ENCODE peak calls at places on chromosome 12, in four cellular contexts. A, U, J and V are unnamed samples.

GRCh38 chr12:53532524-53533445 is 25.5 kb upstream of the NPFF start:
- DNase-seq in J (no peak), U (no peak), A (no peak), V (no peak)

GRCh38 chr12:76890407-76891143 is 11.8 kb upstream of the CSRP2 start:
- DNase-seq in J (peak), U (no peak), A (peak), V (no peak)

GRCh38 chr12:15001733-15002471 is 29.1 kb downstream of the PDE6H start:
- DNase-seq in U (peak), A (no peak), J (peak), V (no peak)

GRCh38 chr12:120639771-120640721 is at the start of gene CABP1:
- DNase-seq in U (peak), J (no peak), A (no peak), V (peak)

GRCh38 chr12:99444859-99445316 is 202.7 kb upstream of the GARIN6 start:
- DNase-seq in A (peak), J (peak), U (no peak), V (no peak)

GRCh38 chr12:106239241-106239950 is 8.4 kb downstream of the CKAP4 start:
- DNase-seq in A (no peak), J (no peak), U (no peak), V (no peak)

GRCh38 chr12:55694651-55695050 is 13.1 kb downstream of the ITGA7 start:
- DNase-seq in A (no peak), U (no peak), J (no peak), V (no peak)

GRCh38 chr12:21656931-21657335 is 709 bp downstream of the LDHB start:
- DNase-seq in J (peak), A (peak), U (peak), V (peak)

GRCh38 chr12:15688202-15688736 is 100.9 kb downstream of the EPS8 start:
- DNase-seq in J (no peak), U (no peak), A (no peak), V (no peak)

DNA sequence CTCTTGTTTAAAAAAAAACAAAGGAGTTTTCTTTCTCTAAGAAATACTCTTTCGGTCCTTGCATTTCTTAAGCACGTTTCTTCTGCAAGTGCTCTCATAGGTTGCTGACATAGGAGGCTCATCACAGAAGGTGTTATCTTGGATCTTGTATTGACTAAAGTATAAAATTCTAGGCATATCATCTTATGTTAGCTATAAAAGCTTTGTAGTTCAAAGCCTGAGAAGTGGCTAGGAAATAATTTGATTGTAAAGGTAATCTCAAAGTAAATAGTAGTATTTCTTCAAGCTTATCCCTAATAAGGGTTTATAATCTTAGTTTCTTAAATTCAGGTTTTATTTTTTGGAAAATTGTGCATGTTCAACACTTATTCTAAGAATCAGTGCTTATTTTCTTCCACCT is 778.9 kb downstream of the TMTC2 start:
- DNase-seq in U (peak), J (no peak), A (no peak), V (no peak)
- H2AFZ ChIP-seq in U (peak), J (no peak), A (peak), V (no peak)

GRCh38 chr12:16914853-16915252 is 308.9 kb upstream of the LMO3 start:
- DNase-seq in J (no peak), U (no peak), A (no peak), V (no peak)
- H2AFZ ChIP-seq in J (no peak), U (no peak), A (no peak), V (no peak)

DNA sequence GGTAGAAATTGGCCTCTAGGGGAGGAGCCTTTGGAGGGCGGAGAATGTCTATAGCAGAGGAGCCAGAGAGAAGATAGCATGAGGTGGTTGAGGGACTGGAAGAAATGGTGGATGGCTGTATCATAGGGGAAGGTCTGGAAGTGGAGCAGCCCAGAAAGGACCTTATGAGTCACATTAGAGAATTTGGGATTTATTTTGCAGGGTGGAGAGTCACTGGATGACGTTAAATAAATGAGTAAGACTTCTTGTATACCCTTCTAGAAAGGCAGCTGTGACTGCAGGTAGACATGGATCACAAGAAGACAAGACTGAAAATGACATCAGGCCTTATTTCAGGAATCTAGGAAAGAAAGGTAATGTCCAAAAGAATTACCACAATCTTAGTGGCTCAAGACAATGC is 208.2 kb upstream of the TMTC1 start:
- DNase-seq in J (peak), A (no peak), U (no peak), V (no peak)
- H2AFZ ChIP-seq in J (no peak), A (no peak), U (no peak), V (no peak)

DNA sequence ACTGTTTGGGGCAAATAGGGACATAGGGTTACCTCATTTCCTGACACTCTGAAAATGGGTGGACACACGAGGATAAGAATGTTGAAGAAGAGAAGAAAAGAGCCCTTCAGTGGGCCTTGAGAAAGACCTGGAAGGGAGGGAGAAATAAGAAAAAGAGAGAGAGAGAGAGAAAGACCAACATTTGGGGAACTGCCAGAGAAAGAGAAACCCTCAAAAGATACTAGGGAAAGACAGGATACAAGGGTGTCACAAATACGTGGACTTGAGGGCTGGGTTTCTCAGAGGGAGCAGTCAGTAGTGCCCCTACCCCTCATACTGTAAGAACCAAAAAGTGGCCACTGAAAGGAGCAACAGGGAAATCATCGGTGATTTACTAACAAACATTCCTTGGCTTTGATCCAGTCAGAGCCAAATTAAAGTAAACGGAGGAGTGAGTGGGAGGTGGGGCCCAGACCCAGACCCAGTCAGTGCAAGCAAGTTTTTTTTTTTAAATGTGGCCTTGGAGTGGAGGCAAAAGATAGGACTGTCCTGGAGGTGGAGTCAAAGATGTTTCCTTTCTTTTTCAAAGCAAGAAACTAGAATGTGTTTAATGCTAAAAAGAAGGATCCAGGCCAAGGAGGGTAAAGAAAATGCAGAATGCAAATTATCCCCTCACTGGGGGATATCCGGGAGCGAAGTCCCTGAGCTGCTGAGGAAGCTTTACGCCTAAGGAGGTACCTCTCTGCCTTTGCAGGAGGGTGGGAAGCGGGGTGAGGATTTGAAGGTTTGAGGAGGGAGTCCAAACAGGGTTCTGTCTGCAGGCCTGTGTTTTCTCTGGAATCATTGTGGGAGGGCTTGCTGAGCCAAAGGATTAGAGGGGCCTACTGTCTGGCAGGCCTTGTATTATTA is 143.4 kb upstream of the AMIGO2 start:
- DNase-seq in U (peak), A (no peak), J (no peak), V (peak)
- H2AFZ ChIP-seq in U (peak), A (peak), J (peak), V (peak)

GRCh38 chr12:68361953-68362352 is 29.8 kb upstream of the MDM1 start:
- DNase-seq in J (no peak), A (no peak), U (no peak), V (no peak)

GRCh38 chr12:68356060-68356748 is 24.0 kb upstream of the MDM1 start:
- DNase-seq in J (no peak), U (no peak), A (no peak), V (no peak)

GRCh38 chr12:68359669-68360068 is 27.5 kb upstream of the MDM1 start:
- DNase-seq in A (no peak), U (no peak), J (no peak), V (no peak)

GRCh38 chr12:68358532-68359485 is 26.6 kb upstream of the MDM1 start:
- DNase-seq in A (peak), J (peak), U (peak), V (peak)
- H2AFZ ChIP-seq in A (peak), J (peak), U (peak), V (no peak)

GRCh38 chr12:65825323-65825572 is 965 bp downstream of the HMGA2 start:
- DNase-seq in A (no peak), J (no peak), U (no peak), V (no peak)
- H2AFZ ChIP-seq in A (no peak), J (no peak), U (peak), V (no peak)